ENCODE peak calls at places on chromosomes 12 and 14, in five cellular contexts. Q is foreskin fibroblast, N is fibroblast of lung, W is NCI-H2029, T is psoas muscle. J is an unnamed sample.
A peak's percentile ranks its signal among the peaks of the same experiment; 100 is the strongest.

GRCh38 chr14:80572666-80573065 is 361.4 kb upstream of the DIO2 start:
- DNase-seq in T (no peak), Q (no peak), W (no peak), N (no peak), J (no peak)

GRCh38 chr14:83196235-83196634 is 1662.6 kb upstream of the SEL1L start:
- DNase-seq in T (no peak), N (no peak), W (no peak), Q (peak; percentile 36), J (no peak)

GRCh38 chr14:23009483-23009938 is 432 bp downstream of the C14orf93 start:
- DNase-seq in W (no peak), N (no peak), T (no peak), Q (no peak), J (no peak)

GRCh38 chr14:33567003-33567735 is 383.7 kb downstream of the EGLN3 start:
- DNase-seq in N (peak; percentile 49), T (no peak), W (peak; percentile 96), Q (peak; percentile 13), J (no peak)

GRCh38 chr14:100305446-100306255 is 593 bp downstream of the SLC25A29 start:
- DNase-seq in Q (peak; percentile 38), T (no peak), W (no peak), N (peak; percentile 31), J (peak; percentile 54)

GRCh38 chr12:104751594-104751993 is 206.5 kb downstream of the SLC41A2 start:
- DNase-seq in N (no peak), W (no peak), T (no peak), Q (no peak), J (no peak)

GRCh38 chr12:21330682-21331253 is 3.9 kb downstream of the SLCO1A2 start:
- DNase-seq in N (peak; percentile 4), T (no peak), Q (peak; percentile 4), W (no peak), J (no peak)

GRCh38 chr14:94005324-94005723 is 8.2 kb downstream of the CCDC197 start:
- DNase-seq in N (no peak), Q (peak; percentile 20), T (no peak), W (no peak), J (peak; percentile 34)

GRCh38 chr12:32377344-32378000 is 21.9 kb upstream of the FGD4 start:
- DNase-seq in W (no peak), N (peak; percentile 12), Q (no peak), T (no peak), J (no peak)

GRCh38 chr12:29039013-29039412 is 110.1 kb upstream of the FAR2 start:
- DNase-seq in W (no peak), T (no peak), N (peak; percentile 51), Q (peak; percentile 96), J (peak; percentile 93)

GRCh38 chr12:116389990-116390655 is 112.6 kb upstream of the MED13L start:
- DNase-seq in Q (peak; percentile 94), N (peak; percentile 99), T (no peak), W (no peak), J (peak; percentile 96)

GRCh38 chr12:8692573-8692972 is 5.2 kb upstream of the RIMKLB start:
- DNase-seq in T (no peak), W (peak; percentile 76), Q (peak; percentile 55), N (peak; percentile 74), J (no peak)

GRCh38 chr12:104060791-104061190 is 3.5 kb upstream of the HCFC2 start:
- DNase-seq in T (no peak), Q (no peak), N (no peak), W (no peak), J (no peak)

GRCh38 chr14:98634043-98634820 is 637.8 kb downstream of the BCL11B start:
- DNase-seq in N (no peak), T (no peak), Q (no peak), W (no peak), J (no peak)

GRCh38 chr14:67940894-67941455 is 121.4 kb downstream of the RAD51B start:
- DNase-seq in N (peak; percentile 92), W (no peak), Q (peak; percentile 86), T (no peak), J (peak; percentile 73)

GRCh38 chr14:32709072-32709471 is 229.6 kb upstream of the NPAS3 start:
- DNase-seq in Q (peak; percentile 83), W (peak; percentile 57), N (peak; percentile 94), T (no peak), J (peak; percentile 90)

GRCh38 chr14:65810326-65810725 is 397.8 kb downstream of the FUT8 start:
- DNase-seq in Q (no peak), N (no peak), W (peak; percentile 6), T (no peak), J (no peak)

GRCh38 chr12:130739571-130739970 is 23.5 kb upstream of the RIMBP2 start:
- DNase-seq in Q (no peak), T (no peak), W (no peak), N (no peak), J (no peak)

GRCh38 chr14:99875421-99875820 is 82.2 kb downstream of the EML1 start:
- DNase-seq in W (no peak), N (no peak), Q (no peak), T (no peak), J (no peak)

GRCh38 chr12:4049566-4050080 is 176.4 kb upstream of the PARP11 start:
- DNase-seq in T (no peak), Q (no peak), N (no peak), W (no peak), J (no peak)

GRCh38 chr12:93361159-93361919 is 16.4 kb upstream of the NUDT4 start:
- DNase-seq in Q (no peak), T (peak; percentile 90), N (peak; percentile 92), W (peak; percentile 34), J (peak; percentile 89)

GRCh38 chr14:65069874-65070709 is 32.2 kb downstream of the MAX start:
- DNase-seq in W (peak; percentile 61), Q (no peak), T (no peak), N (no peak), J (no peak)

J was measured in GM23248.